ENCODE peak calls at places on chromosome 13, in five cellular contexts. J is lower lobe of right lung, Y is epithelial cell of esophagus, O is pancreas, W is brain microvascular endothelial cell. M is an unnamed sample.

GRCh38 chr13:105144020-105144419 is 1391.4 kb downstream of the EFNB2 start:
- DNase-seq in J (no peak), Y (no peak), O (no peak), W (no peak), M (no peak)

GRCh38 chr13:110520431-110521295 is 40.9 kb downstream of the RAB20 start:
- DNase-seq in J (peak), Y (no peak), O (peak), W (peak), M (peak)

GRCh38 chr13:32861304-32861703 is 154.9 kb upstream of the KL start:
- DNase-seq in J (no peak), Y (no peak), O (no peak), W (no peak), M (no peak)

GRCh38 chr13:76969488-76970365 is 21.4 kb downstream of the ACOD1 start:
- DNase-seq in J (no peak), Y (peak), O (no peak), W (no peak), M (no peak)

GRCh38 chr13:22278336-22278929 is 607.6 kb downstream of the FGF9 start:
- DNase-seq in J (no peak), Y (peak), O (peak), W (no peak), M (no peak)

GRCh38 chr13:76830805-76831204 is 55.4 kb downstream of the KCTD12 start:
- DNase-seq in J (no peak), Y (no peak), O (no peak), W (no peak), M (no peak)

GRCh38 chr13:52652980-52653303 is 306 bp downstream of the SUGT1 start:
- DNase-seq in J (no peak), Y (no peak), O (no peak), W (no peak), M (no peak)

GRCh38 chr13:31629085-31629785 is 110.1 kb upstream of the RXFP2 start:
- DNase-seq in J (no peak), Y (no peak), O (no peak), W (peak), M (no peak)

GRCh38 chr13:31943591-31943990 is 88.0 kb upstream of the FRY start:
- DNase-seq in J (no peak), Y (no peak), O (no peak), W (no peak), M (no peak)

GRCh38 chr13:107473255-107473654 is 742.1 kb downstream of the LIG4 start:
- DNase-seq in J (no peak), Y (no peak), O (no peak), W (no peak), M (no peak)

GRCh38 chr13:89969996-89970709 is 1377.3 kb upstream of the MIR17HG start:
- DNase-seq in J (no peak), Y (no peak), O (no peak), W (no peak), M (peak)

GRCh38 chr13:26412263-26412662 is 145.2 kb upstream of the WASF3 start:
- DNase-seq in J (no peak), Y (no peak), O (no peak), W (no peak), M (no peak)

GRCh38 chr13:107730835-107731234 is 484.5 kb downstream of the LIG4 start:
- DNase-seq in J (no peak), Y (no peak), O (no peak), W (peak), M (no peak)

GRCh38 chr13:95226051-95226450 is 75.2 kb downstream of the ABCC4 start:
- DNase-seq in J (no peak), Y (peak), O (no peak), W (no peak), M (no peak)

GRCh38 chr13:50014404-50014803 is 840 bp upstream of the KCNRG start:
- DNase-seq in J (no peak), Y (no peak), O (no peak), W (no peak), M (no peak)

GRCh38 chr13:50580684-50581305 is 262.7 kb downstream of the DLEU7 start:
- DNase-seq in J (no peak), Y (peak), O (no peak), W (peak), M (peak)

GRCh38 chr13:94063096-94063495 is 416.4 kb downstream of the DCT start:
- DNase-seq in J (no peak), Y (no peak), O (no peak), W (peak), M (no peak)

GRCh38 chr13:32746474-32746873 is 160.2 kb downstream of the PDS5B start:
- DNase-seq in J (no peak), Y (no peak), O (no peak), W (peak), M (peak)

GRCh38 chr13:63124863-63125262 is 1709.2 kb upstream of the PCDH20 start:
- DNase-seq in J (no peak), Y (peak), O (no peak), W (no peak), M (peak)

GRCh38 chr13:109366521-109366920 is 419.9 kb downstream of the IRS2 start:
- DNase-seq in J (no peak), Y (no peak), O (no peak), W (no peak), M (no peak)

GRCh38 chr13:44116562-44117315 is 237.0 kb downstream of the LACC1 start:
- DNase-seq in J (no peak), Y (no peak), O (no peak), W (no peak), M (no peak)

GRCh38 chr13:51978836-51979556 is 32.3 kb downstream of the ATP7B start:
- DNase-seq in J (no peak), Y (no peak), O (no peak), W (no peak), M (no peak)

GRCh38 chr13:68358218-68358817 is 1128.2 kb upstream of the PCDH9 start:
- DNase-seq in J (no peak), Y (peak), O (no peak), W (no peak), M (no peak)

GRCh38 chr13:41652735-41653361 is 195.5 kb downstream of the RGCC start:
- DNase-seq in J (no peak), Y (peak), O (no peak), W (no peak), M (peak)

GRCh38 chr13:68128297-68128915 is 898.3 kb upstream of the PCDH9 start:
- DNase-seq in J (peak), Y (no peak), O (no peak), W (no peak), M (no peak)

GRCh38 chr13:76820759-76821158 is 65.4 kb downstream of the KCTD12 start:
- DNase-seq in J (no peak), Y (no peak), O (no peak), W (no peak), M (no peak)

GRCh38 chr13:77828815-77829214 is 89.8 kb downstream of the EDNRB start:
- DNase-seq in J (no peak), Y (no peak), O (no peak), W (no peak), M (no peak)

GRCh38 chr13:101202590-101202989 is 213.7 kb downstream of the NALCN start:
- DNase-seq in J (no peak), Y (no peak), O (no peak), W (no peak), M (no peak)
- TF ChIP-seq CTCF in J (no peak), Y (no peak), O (no peak), W (peak), M (no peak)

GRCh38 chr13:59178344-59178743 is 985.4 kb downstream of the DIAPH3 start:
- DNase-seq in J (no peak), Y (no peak), O (no peak), W (peak), M (no peak)
- TF ChIP-seq CTCF in J (no peak), Y (no peak), O (no peak), W (peak), M (peak)

DNA sequence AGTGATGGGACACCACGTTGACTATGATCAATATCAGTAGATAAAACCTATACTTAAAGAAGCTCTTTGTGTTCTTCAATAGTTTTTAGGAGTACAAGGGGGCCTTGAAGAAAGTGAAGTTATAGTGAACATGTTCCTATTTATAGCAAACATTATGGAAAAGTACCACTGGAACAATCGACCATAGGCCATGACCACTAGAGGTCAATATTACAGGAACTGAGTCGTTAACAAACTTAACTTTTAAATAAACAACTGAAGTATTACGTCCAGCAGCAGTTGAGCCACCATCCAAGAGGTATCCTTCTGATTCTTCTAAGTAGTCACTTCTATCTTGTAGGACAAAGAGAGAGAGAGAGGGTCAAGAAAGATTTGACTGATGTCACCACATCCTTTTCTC is 391.0 kb upstream of the SLITRK5 start:
- DNase-seq in J (no peak), Y (peak), O (no peak), W (no peak), M (no peak)
- TF ChIP-seq CTCF in J (no peak), Y (peak), O (no peak), W (peak), M (no peak)

GRCh38 chr13:98851276-98851675 is 98.8 kb upstream of the SLC15A1 start:
- DNase-seq in J (no peak), Y (no peak), O (no peak), W (no peak), M (no peak)
- TF ChIP-seq CTCF in J (no peak), Y (no peak), O (no peak), W (no peak), M (no peak)

DNA sequence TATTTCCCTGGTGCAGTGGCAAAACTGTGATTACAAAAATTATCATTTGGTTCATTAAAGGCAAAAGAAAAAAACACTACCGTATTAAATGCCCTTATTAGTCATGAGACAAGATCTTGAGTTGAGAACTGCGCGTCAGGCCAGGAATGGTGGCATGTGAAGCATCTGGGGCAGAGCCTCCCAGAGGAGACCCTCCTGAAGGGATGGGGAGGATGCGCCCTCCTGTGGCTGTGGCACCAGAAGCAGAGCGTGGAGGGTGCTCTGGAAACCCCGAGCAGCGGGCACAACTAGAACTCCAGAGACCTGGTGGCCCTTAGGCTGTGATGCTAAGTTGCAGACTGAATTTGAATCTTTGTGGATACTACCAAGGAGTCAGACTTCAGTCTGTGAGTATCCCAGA is 11.5 kb downstream of the CUL4A start:
- DNase-seq in J (no peak), Y (no peak), O (no peak), W (no peak), M (no peak)
- TF ChIP-seq CTCF in J (no peak), Y (peak), O (no peak), W (peak), M (peak)

DNA sequence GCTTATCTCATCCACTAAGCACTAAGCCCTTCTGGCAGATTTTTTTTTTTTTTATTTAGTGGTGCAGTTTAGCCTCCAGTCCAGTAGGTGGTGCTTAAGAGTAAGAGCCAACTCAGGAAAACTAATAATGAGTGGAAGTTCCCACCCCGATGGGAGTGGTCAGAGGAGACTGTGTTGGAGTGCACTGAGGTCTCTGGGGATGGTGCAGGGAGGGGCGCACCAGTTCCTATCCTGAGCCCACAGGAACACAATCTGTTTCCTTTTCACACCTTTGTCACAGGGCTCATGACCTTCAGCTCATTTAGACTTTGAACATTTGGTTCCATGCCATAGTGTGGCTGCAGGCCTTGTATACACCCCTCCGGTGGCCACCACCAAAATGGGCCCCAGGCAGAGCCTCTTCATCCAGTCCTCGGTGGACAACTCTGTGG is 367.4 kb downstream of the SPRY2 start:
- DNase-seq in J (no peak), Y (no peak), O (no peak), W (no peak), M (no peak)
- TF ChIP-seq CTCF in J (peak), Y (peak), O (peak), W (peak), M (peak)

DNA sequence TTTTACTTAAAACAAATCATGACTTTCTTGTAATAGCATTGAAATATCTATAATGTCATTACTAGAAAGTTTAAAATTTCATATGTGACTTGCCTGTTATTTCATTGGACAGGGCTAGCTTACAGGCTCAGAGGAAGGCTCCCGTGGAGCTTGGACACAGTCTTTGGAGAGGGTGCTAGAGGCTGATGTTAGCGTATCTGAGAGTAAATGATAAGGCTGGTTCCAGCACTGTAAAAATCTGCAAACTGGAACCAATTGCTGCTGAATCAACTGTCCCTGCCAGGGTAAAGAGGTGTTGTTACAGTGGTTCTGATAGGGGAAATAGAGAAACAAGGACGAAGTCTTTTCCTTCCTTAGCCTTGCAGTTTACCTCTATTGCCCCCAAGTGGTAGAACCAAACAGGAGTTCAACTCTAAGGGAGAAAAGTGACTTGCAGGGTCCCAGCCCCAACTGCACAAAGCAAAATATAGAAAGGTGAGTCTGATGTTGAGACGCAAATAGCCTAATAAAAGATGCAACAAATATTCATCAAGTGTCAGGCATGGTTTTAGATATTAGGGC is 901.7 kb downstream of the DIAPH3 start:
- DNase-seq in J (no peak), Y (no peak), O (no peak), W (no peak), M (no peak)
- TF ChIP-seq CTCF in J (no peak), Y (no peak), O (no peak), W (peak), M (peak)

GRCh38 chr13:48775804-48776203 is 122.1 kb downstream of the CYSLTR2 start:
- DNase-seq in J (no peak), Y (peak), O (no peak), W (peak), M (peak)
- TF ChIP-seq CTCF in J (no peak), Y (no peak), O (no peak), W (no peak), M (no peak)

GRCh38 chr13:29847501-29847983 is 2.9 kb downstream of the UBL3 start:
- DNase-seq in J (no peak), Y (peak), O (no peak), W (peak), M (no peak)

GRCh38 chr13:29846475-29847256 is 3.8 kb downstream of the UBL3 start:
- DNase-seq in J (no peak), Y (no peak), O (no peak), W (no peak), M (no peak)

GRCh38 chr13:29849071-29849541 is 1.3 kb downstream of the UBL3 start:
- DNase-seq in J (no peak), Y (peak), O (no peak), W (peak), M (no peak)

GRCh38 chr13:29844441-29844840 is 6.0 kb downstream of the UBL3 start:
- DNase-seq in J (no peak), Y (no peak), O (no peak), W (no peak), M (no peak)

DNA sequence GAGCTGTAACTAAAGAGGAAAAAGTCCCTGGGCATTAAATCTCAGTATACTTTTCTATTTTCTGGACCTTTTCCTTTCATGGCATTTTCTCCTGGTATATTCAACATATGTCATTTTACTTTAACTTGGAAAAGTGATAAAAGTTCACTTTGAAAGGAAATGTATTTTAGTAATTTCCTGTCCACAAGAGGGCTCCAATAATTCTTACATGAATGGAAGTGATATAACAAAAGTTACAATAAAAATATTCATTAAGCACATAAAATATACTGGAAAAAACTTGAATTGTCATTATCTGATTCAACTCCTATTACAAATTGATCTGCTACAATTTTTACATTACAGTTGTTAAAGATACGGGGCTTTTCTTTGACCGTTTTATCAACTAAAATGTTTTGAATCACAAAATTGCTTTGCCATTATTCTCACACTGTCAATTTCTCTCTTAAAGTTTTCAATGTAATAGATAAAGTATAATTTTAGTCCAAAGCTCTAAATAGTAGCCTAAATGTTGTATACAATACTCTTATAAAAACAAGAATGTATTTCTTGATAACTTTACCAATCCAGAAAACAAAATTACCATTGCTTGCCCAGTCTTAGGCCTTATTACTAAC is 4.9 kb downstream of the UBL3 start:
- DNase-seq in J (no peak), Y (peak), O (no peak), W (no peak), M (no peak)
- TF ChIP-seq CTCF in J (peak), Y (no peak), O (no peak), W (peak), M (peak)

GRCh38 chr13:24313449-24313848 is 4.1 kb downstream of the C1QTNF9 start:
- DNase-seq in J (no peak), Y (no peak), O (no peak), W (peak), M (no peak)
- TF ChIP-seq CTCF in J (peak), Y (peak), O (no peak), W (peak), M (peak)